ENCODE peak calls at places on chromosomes 7 and 10, in four cellular contexts. L is pons; V is stimulated activated CD4-positive, alpha-beta T cell treated with anti-CD3 and anti-CD28 coated beads, TNF-alpha, amount 100 ng/mL, for 1 hour; D is astrocyte of the cerebellum. S is an unnamed sample.

GRCh38 chr7:27175005-27175625 is 995 bp upstream of the HOXA10 start:
- DNase-seq in V (no peak), D (no peak), L (no peak), S (no peak)

GRCh38 chr10:118251791-118252190 is 90.3 kb downstream of the FAM204A start:
- DNase-seq in L (no peak), V (no peak), D (no peak), S (peak)

GRCh38 chr10:11235771-11236170 is 218.1 kb downstream of the CELF2 start:
- DNase-seq in V (no peak), L (no peak), D (no peak), S (no peak)

GRCh38 chr10:60508037-60508436 is 118.4 kb upstream of the ANK3 start:
- DNase-seq in D (no peak), L (peak), V (no peak), S (no peak)

GRCh38 chr10:132738454-132739224 is 47.3 kb downstream of the NKX6-2 start:
- DNase-seq in D (no peak), V (no peak), L (peak), S (no peak)

GRCh38 chr7:80312139-80312661 is 177.6 kb downstream of the GNAI1 start:
- DNase-seq in D (peak), V (no peak), L (no peak), S (peak)

GRCh38 chr10:110629680-110630191 is 14.4 kb upstream of the RBM20 start:
- DNase-seq in V (no peak), L (no peak), D (peak), S (peak)

GRCh38 chr10:88858493-88858892 is 6.8 kb upstream of the ANKRD22 start:
- DNase-seq in D (no peak), V (no peak), L (no peak), S (no peak)

GRCh38 chr10:121041499-121041898 is 190.3 kb downstream of the WDR11 start:
- DNase-seq in V (no peak), D (no peak), L (no peak), S (no peak)

GRCh38 chr7:52781250-52781649 is 254.2 kb upstream of the POM121L12 start:
- DNase-seq in L (no peak), V (no peak), D (no peak), S (no peak)

GRCh38 chr10:88428442-88428841 is 154.7 kb downstream of the RNLS start:
- DNase-seq in D (no peak), V (no peak), L (no peak), S (no peak)

GRCh38 chr10:17232276-17232987 is 4.4 kb downstream of the VIM start:
- DNase-seq in V (no peak), D (no peak), L (no peak), S (no peak)

GRCh38 chr10:62548686-62549085 is 174.5 kb downstream of the ZNF365 start:
- DNase-seq in V (no peak), D (no peak), L (no peak), S (no peak)

GRCh38 chr7:67771840-67772605 is 775.4 kb downstream of the TYW1 start:
- DNase-seq in D (no peak), L (no peak), V (no peak), S (no peak)

GRCh38 chr7:84912993-84913635 is 273.7 kb downstream of the SEMA3D start:
- DNase-seq in D (no peak), V (no peak), L (no peak), S (no peak)

GRCh38 chr10:24639124-24639523 is 84.6 kb downstream of the ARHGAP21 start:
- DNase-seq in L (no peak), D (no peak), V (no peak), S (no peak)

GRCh38 chr7:122632238-122632637 is 66.7 kb downstream of the RNF133 start:
- DNase-seq in V (no peak), D (no peak), L (no peak), S (no peak)

GRCh38 chr10:124002391-124003069 is 90.9 kb downstream of the CHST15 start:
- DNase-seq in L (no peak), D (no peak), V (no peak), S (no peak)

GRCh38 chr7:23470290-23471089 is at the start of gene IGF2BP3:
- DNase-seq in D (peak), V (no peak), L (no peak), S (peak)

GRCh38 chr10:130079614-130080460 is 30.8 kb downstream of the C10orf143 start:
- DNase-seq in V (no peak), L (no peak), D (no peak), S (no peak)

GRCh38 chr10:31171402-31172120 is 139.9 kb upstream of the ZNF438 start:
- DNase-seq in V (no peak), L (no peak), D (no peak), S (no peak)

GRCh38 chr7:26440993-26441636 is 149.5 kb downstream of the SNX10 start:
- DNase-seq in V (no peak), D (no peak), L (peak), S (no peak)

GRCh38 chr10:132300582-132300981 is 7.2 kb downstream of the STK32C start:
- DNase-seq in D (no peak), L (no peak), V (no peak), S (no peak)

GRCh38 chr10:95268438-95268837 is 22.4 kb downstream of the PDLIM1 start:
- DNase-seq in L (no peak), V (no peak), D (peak), S (no peak)

GRCh38 chr10:61319550-61320256 is 133.5 kb downstream of the TMEM26 start:
- DNase-seq in D (no peak), L (no peak), V (no peak), S (no peak)

GRCh38 chr10:5576154-5576748 is 51.5 kb downstream of the CALML3 start:
- DNase-seq in L (no peak), V (no peak), D (no peak), S (no peak)

GRCh38 chr10:78302989-78303854 is 269.6 kb downstream of the RPS24 start:
- DNase-seq in D (peak), V (peak), L (peak), S (peak)